ENCODE peak calls at places on chromosomes 3 and 15, in four cellular contexts. One of them, this sample, is unnamed.

GRCh38 chr15:90097475-90097874 is 4.8 kb downstream of the IDH2 start:
- DNase-seq in CD8-positive, alpha-beta memory T cell: peak; percentile 79
- DNase-seq in D341Med: no peak
- DNase-seq in T-helper 2 cell treated with Interferon-gamma antibody and Interleukin-4, amounts not matched to agents 5 μg/mL and 100 μg/mL, for 36 hours: peak; percentile 78
- DNase-seq in this sample: peak; percentile 49

GRCh38 chr15:99021027-99021624 is 13.5 kb upstream of the PGPEP1L start:
- DNase-seq in D341Med: no peak
- DNase-seq in CD8-positive, alpha-beta memory T cell: no peak
- DNase-seq in T-helper 2 cell treated with Interferon-gamma antibody and Interleukin-4, amounts not matched to agents 5 μg/mL and 100 μg/mL, for 36 hours: no peak
- DNase-seq in this sample: no peak

GRCh38 chr3:103494512-103494911 is 1059.7 kb downstream of the ZPLD1 start:
- DNase-seq in CD8-positive, alpha-beta memory T cell: no peak
- DNase-seq in T-helper 2 cell treated with Interferon-gamma antibody and Interleukin-4, amounts not matched to agents 5 μg/mL and 100 μg/mL, for 36 hours: no peak
- DNase-seq in D341Med: no peak
- DNase-seq in this sample: no peak

GRCh38 chr3:101229681-101230080 is 90.7 kb downstream of the IMPG2 start:
- DNase-seq in CD8-positive, alpha-beta memory T cell: no peak
- DNase-seq in D341Med: peak; percentile 40
- DNase-seq in T-helper 2 cell treated with Interferon-gamma antibody and Interleukin-4, amounts not matched to agents 5 μg/mL and 100 μg/mL, for 36 hours: no peak
- DNase-seq in this sample: no peak

GRCh38 chr3:43001094-43001553 is 22.0 kb downstream of the GASK1A start:
- DNase-seq in T-helper 2 cell treated with Interferon-gamma antibody and Interleukin-4, amounts not matched to agents 5 μg/mL and 100 μg/mL, for 36 hours: no peak
- DNase-seq in CD8-positive, alpha-beta memory T cell: no peak
- DNase-seq in D341Med: no peak
- DNase-seq in this sample: no peak

GRCh38 chr3:146375214-146375613 is 94.1 kb downstream of the PLSCR2 start:
- DNase-seq in CD8-positive, alpha-beta memory T cell: no peak
- DNase-seq in T-helper 2 cell treated with Interferon-gamma antibody and Interleukin-4, amounts not matched to agents 5 μg/mL and 100 μg/mL, for 36 hours: no peak
- DNase-seq in D341Med: no peak
- DNase-seq in this sample: no peak

GRCh38 chr15:57769266-57769665 is 62.8 kb downstream of the POLR2M start:
- DNase-seq in D341Med: no peak
- DNase-seq in T-helper 2 cell treated with Interferon-gamma antibody and Interleukin-4, amounts not matched to agents 5 μg/mL and 100 μg/mL, for 36 hours: no peak
- DNase-seq in CD8-positive, alpha-beta memory T cell: no peak
- DNase-seq in this sample: no peak

GRCh38 chr3:42608586-42608985 is 8.1 kb downstream of the NKTR start:
- DNase-seq in T-helper 2 cell treated with Interferon-gamma antibody and Interleukin-4, amounts not matched to agents 5 μg/mL and 100 μg/mL, for 36 hours: no peak
- DNase-seq in D341Med: no peak
- DNase-seq in CD8-positive, alpha-beta memory T cell: no peak
- DNase-seq in this sample: no peak

GRCh38 chr15:72033711-72034110 is 84.2 kb downstream of the MYO9A start:
- DNase-seq in D341Med: no peak
- DNase-seq in CD8-positive, alpha-beta memory T cell: no peak
- DNase-seq in T-helper 2 cell treated with Interferon-gamma antibody and Interleukin-4, amounts not matched to agents 5 μg/mL and 100 μg/mL, for 36 hours: no peak
- DNase-seq in this sample: no peak

GRCh38 chr3:171511450-171511849 is 51.2 kb upstream of the TNIK start:
- DNase-seq in CD8-positive, alpha-beta memory T cell: no peak
- DNase-seq in D341Med: no peak
- DNase-seq in T-helper 2 cell treated with Interferon-gamma antibody and Interleukin-4, amounts not matched to agents 5 μg/mL and 100 μg/mL, for 36 hours: no peak
- DNase-seq in this sample: no peak

GRCh38 chr3:55604846-55605245 is 117.7 kb upstream of the WNT5A start:
- DNase-seq in T-helper 2 cell treated with Interferon-gamma antibody and Interleukin-4, amounts not matched to agents 5 μg/mL and 100 μg/mL, for 36 hours: no peak
- DNase-seq in D341Med: no peak
- DNase-seq in CD8-positive, alpha-beta memory T cell: no peak
- DNase-seq in this sample: no peak

GRCh38 chr15:65326109-65326508 is 21.6 kb downstream of the RNU5B-1 start:
- DNase-seq in CD8-positive, alpha-beta memory T cell: no peak
- DNase-seq in D341Med: peak; percentile 30
- DNase-seq in T-helper 2 cell treated with Interferon-gamma antibody and Interleukin-4, amounts not matched to agents 5 μg/mL and 100 μg/mL, for 36 hours: no peak
- DNase-seq in this sample: no peak

GRCh38 chr15:100082761-100083402 is 258.9 kb downstream of the ADAMTS17 start:
- DNase-seq in D341Med: peak; percentile 5
- DNase-seq in CD8-positive, alpha-beta memory T cell: no peak
- DNase-seq in T-helper 2 cell treated with Interferon-gamma antibody and Interleukin-4, amounts not matched to agents 5 μg/mL and 100 μg/mL, for 36 hours: no peak
- DNase-seq in this sample: no peak

GRCh38 chr15:83970290-83970890 is 265.2 kb upstream of the GOLGA6L4 start:
- DNase-seq in CD8-positive, alpha-beta memory T cell: no peak
- DNase-seq in T-helper 2 cell treated with Interferon-gamma antibody and Interleukin-4, amounts not matched to agents 5 μg/mL and 100 μg/mL, for 36 hours: no peak
- DNase-seq in D341Med: no peak
- DNase-seq in this sample: no peak

GRCh38 chr3:144028798-144029411 is 57.3 kb downstream of the DIPK2A start:
- DNase-seq in T-helper 2 cell treated with Interferon-gamma antibody and Interleukin-4, amounts not matched to agents 5 μg/mL and 100 μg/mL, for 36 hours: no peak
- DNase-seq in CD8-positive, alpha-beta memory T cell: no peak
- DNase-seq in D341Med: no peak
- DNase-seq in this sample: no peak